ENCODE peak calls at places on chromosomes 7 and 10, in six cellular contexts. I is WTC11, M is left ventricle myocardium inferior, E is nephron progenitor cell, B is HFFc6, U is osteocyte. N is an unnamed sample.

GRCh38 chr7:7793921-7794320 is 75.5 kb upstream of the RPA3 start:
- DNase-seq in I (no peak), M (no peak), U (no peak), E (no peak), B (peak; percentile 5), N (no peak)

GRCh38 chr10:47348661-47349470 is 703 bp downstream of the RBP3 start:
- DNase-seq in B (no peak), E (no peak), U (no peak), I (no peak), M (no peak), N (no peak)

GRCh38 chr10:62234284-62234605 is 34.4 kb downstream of the RTKN2 start:
- DNase-seq in I (no peak), U (no peak), B (no peak), E (no peak), M (no peak), N (no peak)

GRCh38 chr10:65719790-65720189 is 1206.0 kb upstream of the LRRTM3 start:
- DNase-seq in E (no peak), U (no peak), B (no peak), I (no peak), M (no peak), N (no peak)

GRCh38 chr7:151248191-151249033 is at the start of gene SMARCD3:
- DNase-seq in E (peak; percentile 85), M (peak; percentile 83), I (peak; percentile 70), U (no peak), B (peak; percentile 17), N (peak; percentile 85)

GRCh38 chr7:113331155-113331898 is 213.0 kb upstream of the SMIM30 start:
- DNase-seq in I (peak; percentile 59), M (peak; percentile 21), B (no peak), U (no peak), E (peak; percentile 36), N (no peak)

GRCh38 chr10:67017218-67017617 is 91.4 kb downstream of the LRRTM3 start:
- DNase-seq in E (no peak), M (no peak), B (no peak), U (no peak), I (no peak), N (no peak)

GRCh38 chr10:100325164-100325563 is 4.9 kb downstream of the PKD2L1 start:
- DNase-seq in E (peak; percentile 76), I (peak; percentile 67), M (no peak), B (no peak), U (no peak), N (no peak)

GRCh38 chr7:156833311-156833710 is 59.7 kb downstream of the LMBR1 start:
- DNase-seq in I (no peak), E (no peak), M (no peak), B (no peak), U (no peak), N (no peak)

GRCh38 chr10:27547482-27547881 is 43.4 kb downstream of the RAB18 start:
- DNase-seq in U (no peak), E (no peak), I (no peak), M (no peak), B (no peak), N (no peak)

GRCh38 chr10:133388973-133389818 is 4.8 kb upstream of the MTG1 start:
- DNase-seq in B (no peak), I (no peak), E (no peak), M (no peak), U (no peak), N (no peak)

GRCh38 chr10:15744217-15744865 is 24.6 kb upstream of the ITGA8 start:
- DNase-seq in U (peak; percentile 69), M (no peak), I (peak; percentile 72), B (peak; percentile 45), E (peak; percentile 64), N (no peak)
- TF ChIP-seq CTCF in U (peak; percentile 65), M (peak; percentile 60), I (peak; percentile 48), B (peak; percentile 86), E (peak; percentile 61), N (peak; percentile 75)

DNA sequence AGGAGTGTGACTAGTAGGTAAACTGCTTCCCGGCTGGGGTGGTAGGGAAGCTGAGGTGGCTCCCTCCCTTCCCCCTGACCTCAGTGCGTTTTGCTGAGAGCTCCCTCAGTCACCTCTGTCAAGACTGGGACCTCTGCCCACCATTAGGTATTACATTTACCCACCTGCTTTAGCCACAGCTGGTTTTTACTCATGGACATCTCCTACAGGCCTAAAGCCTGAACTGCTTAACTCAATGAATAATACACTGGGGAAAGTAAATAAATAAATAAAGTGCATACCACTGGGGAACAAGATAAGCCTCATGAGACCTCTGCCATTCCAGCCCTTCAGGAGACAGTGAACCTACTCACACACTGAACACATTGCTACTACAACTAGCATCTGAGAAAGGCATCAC is 38.9 kb upstream of the CDK13 start:
- DNase-seq in B (no peak), E (no peak), U (peak; percentile 44), I (no peak), M (no peak), N (no peak)
- TF ChIP-seq CTCF in B (peak; percentile 14), E (no peak), U (no peak), I (no peak), M (no peak), N (no peak)

GRCh38 chr10:113820507-113820906 is 33.4 kb downstream of the DCLRE1A start:
- DNase-seq in I (peak; percentile 52), E (peak; percentile 41), B (no peak), M (no peak), U (no peak), N (no peak)
- TF ChIP-seq CTCF in I (peak; percentile 25), E (peak; percentile 23), B (no peak), M (no peak), U (no peak), N (peak; percentile 65)

GRCh38 chr10:24462889-24463552 is 254.1 kb downstream of the KIAA1217 start:
- DNase-seq in M (no peak), U (no peak), I (no peak), E (no peak), B (no peak), N (no peak)

GRCh38 chr10:24459836-24460235 is 250.9 kb downstream of the KIAA1217 start:
- DNase-seq in M (no peak), E (no peak), I (no peak), B (no peak), U (no peak), N (no peak)

GRCh38 chr10:24463683-24464426 is 254.9 kb downstream of the KIAA1217 start:
- DNase-seq in E (no peak), B (peak; percentile 95), U (no peak), I (no peak), M (no peak), N (no peak)

GRCh38 chr10:24465124-24465874 is 256.4 kb downstream of the KIAA1217 start:
- DNase-seq in I (no peak), M (no peak), E (no peak), B (peak; percentile 56), U (no peak), N (no peak)

DNA sequence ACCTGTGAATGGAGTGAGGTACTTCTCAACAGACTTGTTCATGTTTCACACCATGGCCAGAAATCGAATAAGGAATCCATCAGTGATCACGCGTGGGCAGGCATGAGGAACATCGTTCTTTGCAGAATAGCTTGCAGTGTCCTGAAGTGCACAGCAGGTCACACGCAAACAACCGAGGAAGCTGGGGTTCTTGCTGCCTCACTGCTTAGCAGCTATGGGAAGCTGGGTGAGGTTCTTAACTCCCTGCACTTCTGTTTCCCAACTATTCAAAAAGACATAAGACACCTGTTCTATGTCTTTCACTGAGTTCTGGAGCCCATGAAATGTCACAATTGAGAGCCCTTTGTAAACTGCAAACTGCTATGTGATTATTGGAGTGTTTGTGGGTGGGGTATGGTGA is 253.4 kb downstream of the KIAA1217 start:
- DNase-seq in U (no peak), M (no peak), B (no peak), I (no peak), E (no peak), N (no peak)
- TF ChIP-seq CTCF in U (no peak), M (no peak), B (no peak), I (no peak), E (no peak), N (no peak)

DNA sequence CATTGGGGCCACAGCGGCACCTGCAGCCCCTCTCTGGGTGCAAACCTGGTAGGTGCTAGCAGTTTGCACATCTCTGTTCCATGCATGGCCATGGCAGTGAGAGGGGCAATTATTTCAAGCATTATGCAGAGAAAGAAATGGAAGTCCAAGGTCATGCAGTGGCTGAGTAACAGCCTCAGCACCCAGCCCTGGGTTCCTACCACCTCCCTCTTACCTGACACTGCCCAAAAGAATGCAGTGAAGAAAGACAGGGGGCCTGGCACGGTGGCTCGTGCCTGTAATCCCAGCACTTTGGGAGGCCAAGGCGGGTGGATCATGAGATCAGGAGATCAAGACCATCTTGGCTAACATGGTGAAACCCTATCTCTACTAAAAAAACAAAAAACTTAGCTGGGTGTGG is 4.9 kb upstream of the CHST12 start:
- DNase-seq in U (no peak), B (no peak), I (no peak), M (no peak), E (no peak), N (no peak)
- TF ChIP-seq CTCF in U (no peak), B (no peak), I (no peak), M (no peak), E (no peak), N (no peak)

GRCh38 chr10:92552310-92552709 is 21.6 kb downstream of the IDE start:
- DNase-seq in M (no peak), I (no peak), E (no peak), B (no peak), U (no peak), N (no peak)
- TF ChIP-seq CTCF in M (no peak), I (no peak), E (no peak), B (peak; percentile 64), U (peak; percentile 21), N (peak; percentile 61)

DNA sequence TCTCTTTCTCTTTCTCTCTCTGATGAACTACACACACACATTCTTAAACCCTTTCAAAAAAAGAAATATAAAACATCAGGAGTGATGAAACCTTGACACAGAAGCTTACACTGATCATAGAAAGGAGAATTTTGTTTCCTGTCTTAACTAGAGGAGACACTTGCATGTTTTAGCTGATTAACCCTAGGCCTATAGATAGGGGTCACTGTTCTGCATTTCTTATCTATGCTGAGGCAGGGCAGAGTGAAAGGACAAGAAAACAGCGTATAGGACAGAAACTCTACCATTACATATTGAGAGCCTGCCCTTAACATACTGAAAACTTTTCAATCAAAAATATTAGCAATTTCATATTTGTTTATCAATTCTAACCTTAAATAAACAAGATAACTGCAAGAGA is 680.6 kb upstream of the MBL2 start:
- DNase-seq in M (no peak), B (no peak), E (no peak), U (no peak), I (no peak), N (no peak)
- TF ChIP-seq CTCF in M (peak; percentile 16), B (no peak), E (no peak), U (no peak), I (peak; percentile 47), N (peak; percentile 45)

GRCh38 chr7:79547132-79547531 is 93.7 kb upstream of the MAGI2 start:
- DNase-seq in U (no peak), E (no peak), I (no peak), M (no peak), B (no peak), N (no peak)
- TF ChIP-seq CTCF in U (no peak), E (no peak), I (no peak), M (no peak), B (no peak), N (no peak)

GRCh38 chr7:97117372-97118188 is at the start of gene SDHAF3:
- DNase-seq in E (peak; percentile 97), B (peak; percentile 98), U (peak; percentile 99), I (peak; percentile 99), M (peak; percentile 97), N (peak; percentile 99)
- TF ChIP-seq CTCF in E (no peak), B (peak; percentile 67), U (peak; percentile 19), I (no peak), M (peak; percentile 11), N (peak; percentile 42)